ENCODE peak calls at places on chromosomes 7 and 10, in seven cellular contexts. P, E, H, D, N, L and Y are unnamed samples.

GRCh38 chr7:94133460-94133859 is 129.3 kb upstream of the BET1 start:
- DNase-seq in D (no peak), P (no peak), E (no peak), N (no peak), H (no peak), L (no peak), Y (no peak)

GRCh38 chr7:52211930-52212329 is 823.5 kb upstream of the POM121L12 start:
- DNase-seq in P (no peak), D (no peak), H (no peak), N (no peak), L (no peak), E (no peak), Y (no peak)

GRCh38 chr10:127046975-127047877 is 142.0 kb downstream of the DOCK1 start:
- DNase-seq in L (no peak), H (no peak), D (no peak), N (no peak), P (peak; percentile 59), E (no peak), Y (no peak)

GRCh38 chr7:86953219-86953618 is 106.2 kb downstream of the ELAPOR2 start:
- DNase-seq in P (no peak), H (no peak), L (no peak), E (no peak), N (no peak), D (no peak), Y (no peak)

GRCh38 chr7:103446046-103446520 is at the start of gene SLC26A5:
- DNase-seq in P (no peak), L (peak; percentile 22), D (peak; percentile 66), N (no peak), E (no peak), H (peak; percentile 46), Y (peak; percentile 53)

GRCh38 chr10:102347236-102347828 is 48.2 kb upstream of the NFKB2 start:
- DNase-seq in P (peak; percentile 70), L (peak; percentile 64), D (peak; percentile 22), E (peak; percentile 68), N (peak; percentile 31), H (peak; percentile 72), Y (peak; percentile 12)

GRCh38 chr10:122112625-122113160 is 123.7 kb downstream of the TACC2 start:
- DNase-seq in E (peak; percentile 72), N (peak; percentile 93), D (peak; percentile 80), H (peak; percentile 79), P (peak; percentile 93), L (peak; percentile 80), Y (peak; percentile 51)

GRCh38 chr10:72318383-72319262 is 36.1 kb downstream of the DNAJB12 start:
- DNase-seq in L (no peak), P (no peak), N (no peak), D (no peak), H (no peak), E (no peak), Y (no peak)

GRCh38 chr10:57395921-57396320 is 871.8 kb downstream of the IPMK start:
- DNase-seq in P (no peak), E (no peak), H (no peak), N (no peak), L (no peak), D (no peak), Y (no peak)

GRCh38 chr7:44471436-44471835 is 19.0 kb downstream of the NUDCD3 start:
- DNase-seq in D (no peak), H (no peak), L (no peak), E (no peak), P (no peak), N (no peak), Y (no peak)

GRCh38 chr10:79189853-79190435 is 121.2 kb downstream of the ZMIZ1 start:
- DNase-seq in E (no peak), H (no peak), P (no peak), N (no peak), D (no peak), L (no peak), Y (no peak)

GRCh38 chr10:17671307-17671706 is 27.4 kb downstream of the STAM start:
- DNase-seq in L (no peak), H (no peak), E (no peak), D (no peak), N (no peak), P (no peak), Y (no peak)

GRCh38 chr7:103299660-103300059 is 2.4 kb downstream of the PMPCB start:
- DNase-seq in N (no peak), H (no peak), P (no peak), L (no peak), D (no peak), E (no peak), Y (no peak)

GRCh38 chr7:100975391-100975821 is 6.0 kb downstream of the MUC12 start:
- DNase-seq in E (no peak), P (no peak), N (no peak), L (no peak), H (no peak), D (peak; percentile 78), Y (no peak)

GRCh38 chr10:132395704-132396494 is 1.1 kb upstream of the PWWP2B start:
- DNase-seq in D (peak; percentile 83), E (no peak), H (peak; percentile 69), N (peak; percentile 89), P (peak; percentile 34), L (peak; percentile 58), Y (no peak)

GRCh38 chr10:14010083-14010551 is 320.6 kb downstream of the FRMD4A start:
- DNase-seq in H (no peak), D (no peak), L (no peak), P (peak; percentile 85), E (no peak), N (peak; percentile 49), Y (peak; percentile 26)

GRCh38 chr10:79629955-79630327 is 19.2 kb downstream of the SFTPA1 start:
- DNase-seq in H (no peak), N (no peak), P (no peak), D (no peak), E (no peak), L (no peak), Y (no peak)

GRCh38 chr7:69898189-69898588 is 299.9 kb downstream of the AUTS2 start:
- DNase-seq in E (no peak), H (no peak), P (no peak), L (no peak), D (no peak), N (no peak), Y (peak; percentile 46)
- TF ChIP-seq CTCF in E (no peak), H (no peak), P (no peak), L (no peak), D (no peak), N (no peak), Y (no peak)

DNA sequence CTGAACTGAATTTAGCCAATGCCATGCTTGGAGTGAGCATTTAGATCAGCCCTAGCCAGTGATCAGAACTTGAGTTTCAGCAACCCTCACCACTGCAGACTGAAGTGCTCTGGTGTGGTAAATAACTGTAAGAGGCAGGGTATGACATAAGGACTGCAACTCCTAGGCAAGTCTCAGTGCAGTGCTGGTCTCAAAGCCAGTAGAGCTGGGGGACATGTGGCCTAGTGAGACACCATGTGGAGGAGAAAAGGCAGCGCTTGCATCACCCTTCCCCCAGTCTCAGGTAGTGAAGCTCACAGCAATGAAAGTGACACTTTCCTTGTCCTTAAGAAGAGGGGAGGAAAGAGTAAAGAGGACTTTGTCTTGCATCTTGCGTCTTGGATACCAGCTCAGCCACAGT is 386.8 kb upstream of the POT1 start:
- DNase-seq in H (peak; percentile 26), N (no peak), E (peak; percentile 39), D (no peak), L (peak; percentile 76), P (peak; percentile 6), Y (peak; percentile 11)
- TF ChIP-seq CTCF in H (no peak), N (peak; percentile 11), E (peak; percentile 45), D (no peak), L (peak; percentile 87), P (no peak), Y (no peak)

GRCh38 chr7:110205899-110206298 is 885.0 kb upstream of the LRRN3 start:
- DNase-seq in H (no peak), P (no peak), N (no peak), E (no peak), L (no peak), D (no peak), Y (no peak)

GRCh38 chr7:110204527-110204926 is 886.4 kb upstream of the LRRN3 start:
- DNase-seq in H (peak; percentile 17), L (peak; percentile 19), N (no peak), D (no peak), P (peak; percentile 3), E (peak; percentile 7), Y (no peak)
- TF ChIP-seq CTCF in H (no peak), L (peak; percentile 58), N (no peak), D (no peak), P (no peak), E (peak; percentile 41), Y (no peak)

GRCh38 chr7:141276031-141276430 is 202.2 kb downstream of the TMEM178B start:
- DNase-seq in N (no peak), E (no peak), H (no peak), P (no peak), D (no peak), L (no peak), Y (no peak)

GRCh38 chr7:141272417-141272816 is 198.6 kb downstream of the TMEM178B start:
- DNase-seq in N (no peak), H (no peak), E (no peak), L (no peak), P (no peak), D (no peak), Y (no peak)

GRCh38 chr7:141271451-141271850 is 197.6 kb downstream of the TMEM178B start:
- DNase-seq in P (no peak), H (no peak), L (no peak), N (no peak), D (no peak), E (no peak), Y (no peak)

GRCh38 chr7:141280100-141280499 is 206.2 kb downstream of the TMEM178B start:
- DNase-seq in N (no peak), L (no peak), E (no peak), P (no peak), D (no peak), H (no peak), Y (no peak)

GRCh38 chr7:141275350-141275749 is 201.5 kb downstream of the TMEM178B start:
- DNase-seq in P (no peak), H (no peak), D (no peak), N (no peak), L (no peak), E (no peak), Y (no peak)
- TF ChIP-seq CTCF in P (no peak), H (no peak), D (no peak), N (no peak), L (no peak), E (peak; percentile 7), Y (no peak)

DNA sequence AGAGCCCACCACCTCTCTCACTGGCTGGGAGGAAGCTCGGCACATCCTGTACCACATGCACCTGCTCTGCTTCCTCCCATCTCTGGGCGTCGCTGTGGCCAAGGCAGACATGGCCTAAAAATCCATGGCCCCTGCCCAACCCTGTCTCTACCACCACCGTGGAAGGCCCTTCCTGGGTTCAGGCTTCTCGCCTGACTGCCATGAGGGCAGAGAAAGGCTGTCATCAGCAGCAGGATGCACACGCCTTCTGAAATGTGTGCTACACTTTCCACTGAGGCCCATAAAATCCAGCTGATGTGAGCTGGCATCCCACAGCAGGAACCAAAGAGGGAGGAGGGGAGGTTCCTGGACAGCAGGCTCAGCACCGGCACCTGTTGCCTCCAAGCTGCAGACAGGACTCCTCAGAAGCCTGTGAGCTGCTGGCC is 93.4 kb downstream of the PTPRN2 start:
- DNase-seq in N (no peak), E (no peak), D (no peak), H (no peak), L (no peak), P (no peak), Y (peak; percentile 57)
- TF ChIP-seq CTCF in N (no peak), E (no peak), D (no peak), H (no peak), L (no peak), P (no peak), Y (peak; percentile 29)